ENCODE peak calls at places on chromosomes 12 and 14, in nine cellular contexts. M is GM23248; D is transverse colon; L is MG63; B is adrenal gland; F is CD4-positive, alpha-beta memory T cell; R is GM23338; A is kidney epithelial cell; W is right atrium auricular region. E is an unnamed sample.

GRCh38 chr12:97283297-97283696 is 179.3 kb upstream of the RMST start:
- DNase-seq in M (no peak), D (no peak), L (no peak), B (no peak), F (no peak), R (peak), A (no peak), W (no peak), E (no peak)

GRCh38 chr12:54368709-54369596 is 4.7 kb upstream of the GPR84 start:
- DNase-seq in M (peak), D (peak), L (peak), B (peak), F (peak), R (peak), A (peak), W (peak), E (peak)

GRCh38 chr12:116152268-116152667 is 125.2 kb downstream of the MED13L start:
- DNase-seq in M (peak), D (no peak), L (no peak), B (no peak), F (no peak), R (no peak), A (peak), W (no peak), E (no peak)

GRCh38 chr12:92485356-92486348 is 217.1 kb upstream of the PLEKHG7 start:
- DNase-seq in M (peak), D (no peak), L (no peak), B (no peak), F (no peak), R (no peak), A (no peak), W (no peak), E (no peak)

GRCh38 chr14:84375235-84375634 is 1154.7 kb upstream of the FLRT2 start:
- DNase-seq in M (no peak), D (no peak), L (no peak), B (no peak), F (no peak), R (no peak), A (peak), W (no peak), E (no peak)

GRCh38 chr12:98002887-98003493 is 512.4 kb upstream of the TMPO start:
- DNase-seq in M (peak), D (peak), L (peak), B (peak), F (peak), R (peak), A (no peak), W (no peak), E (peak)

GRCh38 chr12:1179128-1179527 is 188.1 kb downstream of the ERC1 start:
- DNase-seq in M (no peak), D (no peak), L (no peak), B (no peak), F (no peak), R (no peak), A (no peak), W (no peak), E (no peak)

GRCh38 chr14:61861320-61861865 is 99.2 kb downstream of the SNAPC1 start:
- DNase-seq in M (no peak), D (no peak), L (no peak), B (no peak), F (no peak), R (no peak), A (no peak), W (no peak), E (no peak)

GRCh38 chr12:64968989-64969819 is 144.8 kb downstream of the TBC1D30 start:
- DNase-seq in M (peak), D (no peak), L (no peak), B (no peak), F (no peak), R (peak), A (peak), W (no peak), E (no peak)

GRCh38 chr12:65937181-65937641 is 112.9 kb downstream of the HMGA2 start:
- DNase-seq in M (peak), D (no peak), L (peak), B (no peak), F (no peak), R (no peak), A (peak), W (no peak), E (no peak)

GRCh38 chr12:109331546-109331945 is 16.2 kb upstream of the MYO1H start:
- DNase-seq in M (no peak), D (no peak), L (no peak), B (no peak), F (no peak), R (no peak), A (no peak), W (no peak), E (no peak)

GRCh38 chr14:55123101-55123500 is 6.0 kb upstream of the LGALS3 start:
- DNase-seq in M (peak), D (no peak), L (peak), B (no peak), F (no peak), R (no peak), A (peak), W (peak), E (no peak)

GRCh38 chr12:68727776-68728175 is 18.2 kb upstream of the SLC35E3 start:
- DNase-seq in M (no peak), D (no peak), L (no peak), B (no peak), F (no peak), R (no peak), A (no peak), W (no peak), E (no peak)

GRCh38 chr12:57404966-57405640 is 25.7 kb downstream of the R3HDM2 start:
- DNase-seq in M (no peak), D (no peak), L (no peak), B (no peak), F (no peak), R (no peak), A (no peak), W (no peak), E (no peak)

GRCh38 chr12:2813573-2814185 is 1.2 kb downstream of the ITFG2 start:
- DNase-seq in M (peak), D (peak), L (peak), B (peak), F (peak), R (peak), A (no peak), W (no peak), E (peak)

GRCh38 chr12:100234591-100235304 is 32.1 kb downstream of the DEPDC4 start:
- DNase-seq in M (peak), D (no peak), L (no peak), B (no peak), F (peak), R (peak), A (no peak), W (no peak), E (no peak)

GRCh38 chr12:15830538-15830937 is 41.4 kb upstream of the EPS8 start:
- DNase-seq in M (peak), D (no peak), L (peak), B (no peak), F (no peak), R (no peak), A (no peak), W (no peak), E (no peak)

GRCh38 chr14:68230941-68231717 is 411.6 kb downstream of the RAD51B start:
- DNase-seq in M (peak), D (no peak), L (no peak), B (no peak), F (no peak), R (peak), A (no peak), W (no peak), E (no peak)

GRCh38 chr12:66848967-66849366 is 170.1 kb upstream of the GRIP1 start:
- DNase-seq in M (peak), D (no peak), L (no peak), B (no peak), F (no peak), R (peak), A (no peak), W (no peak), E (no peak)

GRCh38 chr12:95205685-95206084 is 11.6 kb downstream of the FGD6 start:
- DNase-seq in M (peak), D (no peak), L (peak), B (peak), F (no peak), R (peak), A (peak), W (no peak), E (no peak)

GRCh38 chr14:67710209-67710608 is 8.5 kb downstream of the RDH12 start:
- DNase-seq in M (no peak), D (no peak), L (no peak), B (no peak), F (no peak), R (peak), A (no peak), W (no peak), E (no peak)

GRCh38 chr12:95492462-95492861 is 18.5 kb downstream of the METAP2 start:
- DNase-seq in M (no peak), D (no peak), L (no peak), B (no peak), F (no peak), R (no peak), A (no peak), W (no peak), E (no peak)

GRCh38 chr12:19034937-19035336 is 94.6 kb upstream of the PLEKHA5 start:
- DNase-seq in M (no peak), D (no peak), L (no peak), B (no peak), F (no peak), R (no peak), A (no peak), W (no peak), E (no peak)

GRCh38 chr12:128976120-128976519 is 122.8 kb downstream of the GLT1D1 start:
- DNase-seq in M (no peak), D (peak), L (peak), B (no peak), F (no peak), R (peak), A (no peak), W (no peak), E (peak)

GRCh38 chr14:41873379-41874034 is 266.8 kb downstream of the LRFN5 start:
- DNase-seq in M (peak), D (no peak), L (no peak), B (no peak), F (no peak), R (peak), A (no peak), W (no peak), E (no peak)

GRCh38 chr14:49982522-49982951 is 89.7 kb downstream of the ARF6 start:
- DNase-seq in M (peak), D (no peak), L (peak), B (no peak), F (peak), R (no peak), A (no peak), W (peak), E (no peak)

GRCh38 chr12:28032811-28033537 is 60.4 kb upstream of the PTHLH start:
- DNase-seq in M (peak), D (no peak), L (no peak), B (no peak), F (no peak), R (no peak), A (peak), W (no peak), E (no peak)

GRCh38 chr12:107845980-107846659 is 71.6 kb downstream of the ASCL4 start:
- DNase-seq in M (peak), D (no peak), L (peak), B (no peak), F (no peak), R (no peak), A (no peak), W (no peak), E (no peak)

GRCh38 chr14:106790189-106791036 is 1264.0 kb downstream of the TMEM121 start:
- DNase-seq in M (peak), D (peak), L (peak), B (peak), F (peak), R (peak), A (no peak), W (no peak), E (peak)

GRCh38 chr12:24948816-24949722 is at the start of gene BCAT1:
- DNase-seq in M (peak), D (peak), L (peak), B (peak), F (peak), R (peak), A (no peak), W (peak), E (peak)

GRCh38 chr12:7981446-7981845 is 45.5 kb upstream of the SLC2A3 start:
- DNase-seq in M (no peak), D (no peak), L (no peak), B (no peak), F (no peak), R (no peak), A (no peak), W (no peak), E (no peak)

GRCh38 chr12:69240625-69240984 is 1.2 kb downstream of the CPSF6 start:
- DNase-seq in M (peak), D (no peak), L (no peak), B (no peak), F (no peak), R (peak), A (no peak), W (no peak), E (no peak)

GRCh38 chr14:73741876-73742519 is 27.8 kb upstream of the PNMA1 start:
- DNase-seq in M (peak), D (no peak), L (no peak), B (peak), F (no peak), R (no peak), A (no peak), W (no peak), E (peak)

GRCh38 chr12:26255893-26256645 is 60.7 kb downstream of the SSPN start:
- DNase-seq in M (no peak), D (no peak), L (no peak), B (no peak), F (no peak), R (no peak), A (no peak), W (no peak), E (no peak)

GRCh38 chr14:105168093-105168420 is 519 bp downstream of the JAG2 start:
- DNase-seq in M (no peak), D (no peak), L (no peak), B (no peak), F (no peak), R (peak), A (no peak), W (no peak), E (no peak)
- H3K4me3 ChIP-seq in M (no peak), D (peak), L (peak), B (no peak), F (no peak), R (peak), A (peak), W (peak), E (peak)

GRCh38 chr14:32329690-32330290 is 692 bp downstream of the AKAP6 start:
- DNase-seq in M (no peak), D (no peak), L (no peak), B (no peak), F (no peak), R (no peak), A (no peak), W (no peak), E (no peak)
- H3K4me3 ChIP-seq in M (no peak), D (no peak), L (no peak), B (no peak), F (no peak), R (no peak), A (no peak), W (no peak), E (no peak)

DNA sequence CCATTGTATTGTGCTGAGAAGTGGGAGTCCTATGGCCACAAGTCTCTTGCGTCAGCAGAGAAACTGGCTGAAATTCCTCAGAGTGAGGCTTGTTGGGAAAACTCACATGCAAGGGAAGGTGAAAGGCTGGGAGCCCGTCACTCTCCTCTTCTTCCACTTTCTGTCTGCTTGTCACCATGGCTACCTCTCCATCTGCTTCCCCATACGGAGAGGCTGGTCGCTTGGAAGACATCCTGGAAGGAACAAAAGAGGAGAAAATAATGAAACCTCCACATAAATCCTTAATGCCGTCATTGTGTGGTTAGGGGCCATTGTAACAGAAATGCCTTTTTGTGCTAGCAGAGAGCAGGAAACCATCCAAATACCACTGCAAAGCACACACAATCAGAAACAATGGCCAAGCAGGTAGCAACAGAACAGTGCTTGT is 53.7 kb downstream of the SOX5 start:
- DNase-seq in M (no peak), D (no peak), L (no peak), B (no peak), F (no peak), R (peak), A (no peak), W (no peak), E (no peak)
- H3K4me3 ChIP-seq in M (no peak), D (no peak), L (no peak), B (no peak), F (no peak), R (no peak), A (no peak), W (no peak), E (no peak)

DNA sequence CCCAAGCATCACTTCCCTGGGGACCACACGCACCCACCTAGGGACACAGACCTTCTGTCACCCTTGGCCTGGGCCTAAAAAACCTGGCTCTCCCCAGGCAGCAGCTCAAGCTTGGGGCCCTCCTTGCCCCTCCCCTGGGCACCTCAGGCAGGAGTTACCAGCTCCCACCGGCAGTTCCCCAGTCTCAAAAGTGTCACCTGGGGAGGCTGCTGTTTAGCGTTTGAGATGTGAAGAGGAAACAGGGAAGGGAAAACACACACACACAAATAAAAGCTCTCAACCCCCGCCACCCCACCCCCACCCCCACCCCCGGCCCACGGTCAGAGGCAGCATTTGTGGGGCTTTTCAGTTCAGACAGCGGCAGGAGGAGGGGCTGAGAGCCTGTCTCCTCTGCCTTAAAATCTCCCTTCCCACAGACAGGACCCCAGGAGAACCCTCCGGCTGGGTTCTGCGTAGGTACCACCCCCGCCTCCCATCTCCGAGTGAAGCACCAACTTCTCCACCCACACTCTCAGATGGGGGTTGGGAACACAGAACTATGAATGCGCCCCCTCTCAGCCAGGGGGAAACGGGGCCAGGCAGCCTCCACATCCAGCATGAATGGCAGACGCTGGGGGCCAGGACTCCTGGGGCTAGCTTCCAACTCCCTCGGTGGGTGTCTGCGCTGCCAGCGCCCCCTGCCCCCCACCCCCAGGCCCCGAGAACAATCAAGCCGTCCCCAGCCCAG is 3.0 kb downstream of the NCOR2 start:
- DNase-seq in M (peak), D (no peak), L (no peak), B (no peak), F (no peak), R (peak), A (no peak), W (no peak), E (no peak)
- H3K4me3 ChIP-seq in M (peak), D (no peak), L (no peak), B (no peak), F (no peak), R (peak), A (peak), W (no peak), E (no peak)

GRCh38 chr14:70415788-70416187 is 1.1 kb downstream of the SYNJ2BP start:
- DNase-seq in M (no peak), D (no peak), L (no peak), B (no peak), F (no peak), R (no peak), A (no peak), W (no peak), E (no peak)
- H3K4me3 ChIP-seq in M (peak), D (peak), L (peak), B (no peak), F (no peak), R (peak), A (peak), W (no peak), E (peak)